ENCODE peak calls at places on chromosome 1, in ten cellular contexts. S is effector CD4-positive, alpha-beta T cell; N is AG04449; G is cerebellar cortex; X is activated CD4-positive, alpha-beta T cell treated with anti-CD3 and anti-CD28 coated beads for 4 hours; L is stimulated activated CD4-positive, alpha-beta T cell treated with anti-CD3 and anti-CD28 coated beads, Interleukin-1b, Interleukin-23, amount 100 ng/mL, for 4 hours; H is mammary epithelial cell; E is anterior cingulate cortex; M is NT2/D1; O is bronchial epithelial cell. T is an unnamed sample.

GRCh38 chr1:106290805-106291537 is 765.5 kb upstream of the PRMT6 start:
- DNase-seq in G (no peak), E (no peak), O (no peak), M (no peak), L (no peak), X (no peak), N (no peak), H (no peak), S (no peak), T (no peak)

GRCh38 chr1:60149254-60149653 is 75.7 kb upstream of the C1orf87 start:
- DNase-seq in S (no peak), G (peak), E (no peak), L (no peak), M (no peak), X (no peak), N (no peak), H (no peak), O (peak), T (no peak)

GRCh38 chr1:157194739-157195520 is 56.7 kb upstream of the ETV3 start:
- DNase-seq in L (no peak), O (no peak), N (no peak), S (no peak), E (no peak), X (no peak), G (no peak), M (no peak), H (no peak), T (no peak)

GRCh38 chr1:212317916-212318315 is 32.7 kb downstream of the PPP2R5A start:
- DNase-seq in M (no peak), E (no peak), G (no peak), X (no peak), N (no peak), O (no peak), L (no peak), S (no peak), H (no peak), T (no peak)

GRCh38 chr1:232413674-232414073 is 216.3 kb downstream of the SIPA1L2 start:
- DNase-seq in M (no peak), S (no peak), H (no peak), L (no peak), G (no peak), N (no peak), X (no peak), E (no peak), O (no peak), T (no peak)

GRCh38 chr1:21355956-21356355 is 65.7 kb upstream of the ECE1 start:
- DNase-seq in E (no peak), O (peak), S (no peak), N (no peak), M (no peak), G (no peak), L (no peak), H (peak), X (no peak), T (no peak)

GRCh38 chr1:6512908-6513280 is 21.4 kb upstream of the PLEKHG5 start:
- DNase-seq in S (no peak), E (no peak), L (no peak), G (no peak), O (no peak), X (no peak), N (no peak), H (no peak), M (no peak), T (no peak)

GRCh38 chr1:20376880-20377494 is 86.3 kb downstream of the VWA5B1 start:
- DNase-seq in O (no peak), M (peak), S (peak), L (peak), N (no peak), E (peak), G (peak), X (peak), H (peak), T (no peak)

GRCh38 chr1:7485086-7485780 is 285.9 kb upstream of the VAMP3 start:
- DNase-seq in L (no peak), N (no peak), O (no peak), H (no peak), M (no peak), X (no peak), S (no peak), E (no peak), G (no peak), T (no peak)

GRCh38 chr1:204190212-204191211 is 5.8 kb downstream of the KISS1 start:
- DNase-seq in M (no peak), X (no peak), O (peak), L (peak), E (no peak), H (no peak), G (no peak), S (no peak), N (no peak), T (no peak)

GRCh38 chr1:76989976-76990375 is 122.7 kb downstream of the ST6GALNAC5 start:
- DNase-seq in G (no peak), H (no peak), O (peak), L (no peak), M (no peak), E (no peak), X (no peak), N (no peak), S (no peak), T (no peak)

GRCh38 chr1:16092923-16093511 is 19.6 kb upstream of the FAM131C start:
- DNase-seq in X (no peak), E (no peak), G (no peak), N (no peak), L (no peak), S (no peak), O (no peak), M (no peak), H (no peak), T (no peak)

GRCh38 chr1:212977781-212978645 is 27.7 kb downstream of the VASH2 start:
- DNase-seq in N (no peak), H (no peak), E (no peak), O (no peak), S (no peak), L (no peak), G (no peak), M (no peak), X (no peak), T (no peak)

GRCh38 chr1:48789903-48790302 is 13.2 kb upstream of the BEND5 start:
- DNase-seq in H (no peak), N (no peak), X (no peak), S (no peak), M (no peak), E (no peak), L (no peak), G (no peak), O (no peak), T (no peak)

GRCh38 chr1:76130992-76131391 is 56.4 kb downstream of the ST6GALNAC3 start:
- DNase-seq in E (no peak), S (no peak), G (no peak), X (no peak), M (no peak), O (no peak), H (no peak), N (no peak), L (no peak), T (no peak)

GRCh38 chr1:2392071-2392442 is 416 bp downstream of the RER1 start:
- DNase-seq in G (no peak), H (no peak), L (no peak), O (no peak), X (no peak), N (no peak), M (no peak), S (no peak), E (no peak), T (no peak)